ENCODE peak calls at places on chromosomes 13 and 19, in six cellular contexts. Q is stimulated activated CD8-positive, alpha-beta memory T cell treated with anti-CD3 and anti-CD28 coated beads, Interleukin-15, amount 100 ng/mL, for 1 hour; L is naive thymus-derived CD8-positive, alpha-beta T cell; A is right cardiac atrium; V is NCI-H2081; C is activated naive CD8-positive, alpha-beta T cell treated with anti-CD3 and anti-CD28 coated beads, Interleukin-2, amount 50 U/mL, for 16 hours. T is an unnamed sample.

GRCh38 chr13:97327071-97327470 is 104.9 kb downstream of the MBNL2 start:
- DNase-seq in Q (no peak), L (no peak), A (no peak), V (no peak), C (no peak), T (no peak)

GRCh38 chr13:65917731-65918130 is 1312.4 kb downstream of the PCDH9 start:
- DNase-seq in Q (no peak), L (no peak), A (no peak), V (no peak), C (no peak), T (no peak)

GRCh38 chr13:75968103-75968838 is 332.1 kb downstream of the LMO7 start:
- DNase-seq in Q (no peak), L (no peak), A (no peak), V (no peak), C (no peak), T (no peak)

GRCh38 chr13:29503041-29503837 is 92.2 kb downstream of the SLC7A1 start:
- DNase-seq in Q (no peak), L (no peak), A (peak), V (no peak), C (no peak), T (no peak)

GRCh38 chr19:53870485-53870844 is 2.8 kb downstream of the MYADM start:
- DNase-seq in Q (no peak), L (no peak), A (no peak), V (no peak), C (no peak), T (no peak)

GRCh38 chr19:41323430-41324125 is 13.6 kb downstream of the CCDC97 start:
- DNase-seq in Q (no peak), L (no peak), A (peak), V (no peak), C (no peak), T (no peak)

GRCh38 chr13:39462906-39463305 is 140.1 kb downstream of the LHFPL6 start:
- DNase-seq in Q (no peak), L (no peak), A (no peak), V (no peak), C (no peak), T (no peak)

GRCh38 chr13:50783940-50784339 is 59.6 kb downstream of the DLEU7 start:
- DNase-seq in Q (no peak), L (no peak), A (no peak), V (no peak), C (no peak), T (no peak)

GRCh38 chr13:58018020-58018419 is 386.5 kb downstream of the PCDH17 start:
- DNase-seq in Q (no peak), L (no peak), A (peak), V (no peak), C (no peak), T (no peak)

GRCh38 chr19:45125975-45126493 is 33.1 kb downstream of the PPP1R37 start:
- DNase-seq in Q (peak), L (peak), A (no peak), V (peak), C (peak), T (peak)

GRCh38 chr19:34259367-34259865 is 5.1 kb downstream of the GARRE1 start:
- DNase-seq in Q (no peak), L (no peak), A (no peak), V (no peak), C (no peak), T (no peak)

GRCh38 chr13:52348081-52348480 is 57.9 kb downstream of the THSD1 start:
- DNase-seq in Q (no peak), L (no peak), A (no peak), V (no peak), C (no peak), T (no peak)

GRCh38 chr19:21396121-21396520 is 812 bp upstream of the ZNF493 start:
- DNase-seq in Q (no peak), L (no peak), A (no peak), V (no peak), C (no peak), T (no peak)

GRCh38 chr13:79541426-79542049 is 60.6 kb downstream of the NDFIP2 start:
- DNase-seq in Q (no peak), L (peak), A (no peak), V (peak), C (no peak), T (peak)

GRCh38 chr19:56594783-56595547 is at the start of gene ZNF71:
- DNase-seq in Q (peak), L (peak), A (peak), V (peak), C (peak), T (peak)

GRCh38 chr13:99087954-99088491 is 110.2 kb upstream of the DOCK9 start:
- DNase-seq in Q (no peak), L (no peak), A (peak), V (peak), C (no peak), T (no peak)

GRCh38 chr19:6761053-6761676 is 6.1 kb downstream of the SH2D3A start:
- DNase-seq in Q (no peak), L (peak), A (no peak), V (no peak), C (no peak), T (no peak)

GRCh38 chr13:73000027-73000674 is 58.7 kb upstream of the KLF5 start:
- DNase-seq in Q (no peak), L (no peak), A (no peak), V (peak), C (no peak), T (no peak)

GRCh38 chr13:77386880-77387606 is 60.1 kb upstream of the MYCBP2 start:
- DNase-seq in Q (no peak), L (no peak), A (no peak), V (no peak), C (no peak), T (no peak)

GRCh38 chr19:16394681-16395375 is 70.2 kb downstream of the KLF2 start:
- DNase-seq in Q (no peak), L (no peak), A (no peak), V (no peak), C (no peak), T (no peak)

GRCh38 chr19:4374451-4375163 is 25.7 kb downstream of the SH3GL1 start:
- DNase-seq in Q (no peak), L (no peak), A (peak), V (no peak), C (no peak), T (no peak)

GRCh38 chr13:112465251-112466131 is 89.3 kb downstream of the SPACA7 start:
- DNase-seq in Q (no peak), L (no peak), A (no peak), V (no peak), C (no peak), T (no peak)

GRCh38 chr19:50239916-50240585 is 36.6 kb downstream of the MYH14 start:
- DNase-seq in Q (no peak), L (no peak), A (no peak), V (no peak), C (no peak), T (no peak)

GRCh38 chr13:95292622-95293021 is 8.6 kb downstream of the ABCC4 start:
- DNase-seq in Q (no peak), L (no peak), A (no peak), V (no peak), C (no peak), T (no peak)

GRCh38 chr19:27709496-27709895 is 1503.5 kb downstream of the UQCRFS1 start:
- DNase-seq in Q (no peak), L (no peak), A (no peak), V (no peak), C (no peak), T (no peak)

GRCh38 chr19:15010497-15011255 is 31.0 kb upstream of the SLC1A6 start:
- DNase-seq in Q (no peak), L (no peak), A (no peak), V (no peak), C (no peak), T (no peak)

GRCh38 chr13:23735329-23735728 is 153.9 kb downstream of the MIPEP start:
- DNase-seq in Q (no peak), L (no peak), A (no peak), V (no peak), C (no peak), T (no peak)

GRCh38 chr13:101289764-101290163 is 126.5 kb downstream of the NALCN start:
- DNase-seq in Q (no peak), L (no peak), A (no peak), V (peak), C (no peak), T (no peak)

GRCh38 chr19:7292950-7293794 is 1.0 kb downstream of the INSR start:
- DNase-seq in Q (no peak), L (peak), A (peak), V (no peak), C (no peak), T (no peak)

GRCh38 chr19:35291916-35292315 is at the start of gene MAG:
- DNase-seq in Q (no peak), L (no peak), A (no peak), V (no peak), C (no peak), T (no peak)

GRCh38 chr19:14603990-14604387 is 21.1 kb downstream of the CLEC17A start:
- DNase-seq in Q (no peak), L (peak), A (no peak), V (no peak), C (no peak), T (no peak)